ENCODE peak calls at places on chromosomes 7 and 10, in nine cellular contexts. One of them, this sample, is unnamed. For H3K4me1, the result is how much of the 10 kb centered on the place peaks cover.

GRCh38 chr10:91711885-91712284 is 79.0 kb upstream of the PPP1R3C start:
- DNase-seq in HepG2: no peak
- DNase-seq in CD8-positive, alpha-beta T cell: no peak
- DNase-seq in sigmoid colon: no peak
- DNase-seq in OCI-LY7: no peak
- DNase-seq in neuronal stem cell: no peak
- DNase-seq in HAP-1: no peak
- DNase-seq in left ventricle myocardium inferior: no peak
- DNase-seq in hepatocyte: no peak
- DNase-seq in this sample: no peak

GRCh38 chr10:131310054-131310903 is 1.2 kb downstream of the TCERG1L start:
- DNase-seq in HepG2: no peak
- DNase-seq in CD8-positive, alpha-beta T cell: no peak
- DNase-seq in sigmoid colon: no peak
- DNase-seq in OCI-LY7: no peak
- DNase-seq in neuronal stem cell: no peak
- DNase-seq in HAP-1: no peak
- DNase-seq in left ventricle myocardium inferior: no peak
- DNase-seq in hepatocyte: no peak
- DNase-seq in this sample: peak

GRCh38 chr10:123722351-123722750 is 56.2 kb downstream of the GPR26 start:
- DNase-seq in HepG2: no peak
- DNase-seq in CD8-positive, alpha-beta T cell: no peak
- DNase-seq in sigmoid colon: no peak
- DNase-seq in OCI-LY7: no peak
- DNase-seq in neuronal stem cell: no peak
- DNase-seq in HAP-1: no peak
- DNase-seq in left ventricle myocardium inferior: no peak
- DNase-seq in hepatocyte: no peak
- DNase-seq in this sample: no peak

GRCh38 chr10:58641095-58641531 is 128.4 kb downstream of the BICC1 start:
- DNase-seq in HepG2: peak
- DNase-seq in CD8-positive, alpha-beta T cell: no peak
- DNase-seq in sigmoid colon: no peak
- DNase-seq in OCI-LY7: no peak
- DNase-seq in neuronal stem cell: no peak
- DNase-seq in HAP-1: peak
- DNase-seq in left ventricle myocardium inferior: no peak
- DNase-seq in hepatocyte: peak
- DNase-seq in this sample: peak

GRCh38 chr10:11604742-11605650 is 6.5 kb downstream of the USP6NL start:
- DNase-seq in HepG2: no peak
- DNase-seq in CD8-positive, alpha-beta T cell: no peak
- DNase-seq in sigmoid colon: no peak
- DNase-seq in OCI-LY7: peak
- DNase-seq in neuronal stem cell: no peak
- DNase-seq in HAP-1: no peak
- DNase-seq in left ventricle myocardium inferior: no peak
- DNase-seq in hepatocyte: no peak
- DNase-seq in this sample: no peak

GRCh38 chr10:45439365-45439764 is 65.3 kb downstream of the ALOX5 start:
- DNase-seq in HepG2: no peak
- DNase-seq in CD8-positive, alpha-beta T cell: no peak
- DNase-seq in sigmoid colon: no peak
- DNase-seq in OCI-LY7: no peak
- DNase-seq in neuronal stem cell: no peak
- DNase-seq in HAP-1: no peak
- DNase-seq in left ventricle myocardium inferior: no peak
- DNase-seq in hepatocyte: no peak
- DNase-seq in this sample: no peak

GRCh38 chr10:50395279-50395678 is 144.0 kb upstream of the ASAH2 start:
- DNase-seq in HepG2: peak
- DNase-seq in CD8-positive, alpha-beta T cell: no peak
- DNase-seq in sigmoid colon: no peak
- DNase-seq in OCI-LY7: no peak
- DNase-seq in neuronal stem cell: no peak
- DNase-seq in HAP-1: no peak
- DNase-seq in left ventricle myocardium inferior: no peak
- DNase-seq in hepatocyte: peak
- DNase-seq in this sample: peak

GRCh38 chr10:69449841-69450240 is 1.4 kb upstream of the TSPAN15 start:
- DNase-seq in HepG2: peak
- DNase-seq in CD8-positive, alpha-beta T cell: peak
- DNase-seq in sigmoid colon: peak
- DNase-seq in OCI-LY7: peak
- DNase-seq in neuronal stem cell: peak
- DNase-seq in HAP-1: peak
- DNase-seq in left ventricle myocardium inferior: no peak
- DNase-seq in hepatocyte: peak
- DNase-seq in this sample: peak

GRCh38 chr10:77872151-77872946 is 54.2 kb downstream of the DLG5 start:
- DNase-seq in HepG2: no peak
- DNase-seq in CD8-positive, alpha-beta T cell: no peak
- DNase-seq in sigmoid colon: peak
- DNase-seq in OCI-LY7: no peak
- DNase-seq in neuronal stem cell: no peak
- DNase-seq in HAP-1: no peak
- DNase-seq in left ventricle myocardium inferior: no peak
- DNase-seq in hepatocyte: peak
- DNase-seq in this sample: peak

GRCh38 chr10:14905890-14906289 is 27.2 kb downstream of the SUV39H2 start:
- DNase-seq in HepG2: no peak
- DNase-seq in CD8-positive, alpha-beta T cell: no peak
- DNase-seq in sigmoid colon: no peak
- DNase-seq in OCI-LY7: no peak
- DNase-seq in neuronal stem cell: no peak
- DNase-seq in HAP-1: no peak
- DNase-seq in left ventricle myocardium inferior: no peak
- DNase-seq in hepatocyte: no peak
- DNase-seq in this sample: no peak

GRCh38 chr7:5428470-5429252 is 5.0 kb upstream of the TNRC18 start:
- DNase-seq in HepG2: peak
- DNase-seq in CD8-positive, alpha-beta T cell: no peak
- DNase-seq in sigmoid colon: peak
- DNase-seq in OCI-LY7: no peak
- DNase-seq in neuronal stem cell: no peak
- DNase-seq in HAP-1: peak
- DNase-seq in left ventricle myocardium inferior: peak
- DNase-seq in hepatocyte: peak
- DNase-seq in this sample: peak

GRCh38 chr10:47260505-47261111 is 39.4 kb upstream of the GDF10 start:
- DNase-seq in HepG2: no peak
- DNase-seq in CD8-positive, alpha-beta T cell: no peak
- DNase-seq in sigmoid colon: no peak
- DNase-seq in OCI-LY7: no peak
- DNase-seq in neuronal stem cell: no peak
- DNase-seq in HAP-1: no peak
- DNase-seq in left ventricle myocardium inferior: no peak
- DNase-seq in hepatocyte: no peak
- DNase-seq in this sample: peak

GRCh38 chr7:33854178-33854577 is 51.2 kb upstream of the BMPER start:
- DNase-seq in HepG2: no peak
- DNase-seq in CD8-positive, alpha-beta T cell: no peak
- DNase-seq in sigmoid colon: no peak
- DNase-seq in OCI-LY7: no peak
- DNase-seq in neuronal stem cell: no peak
- DNase-seq in HAP-1: no peak
- DNase-seq in left ventricle myocardium inferior: no peak
- DNase-seq in hepatocyte: no peak
- DNase-seq in this sample: peak

GRCh38 chr7:132735476-132735875 is 159.2 kb upstream of the PLXNA4 start:
- DNase-seq in HepG2: no peak
- DNase-seq in CD8-positive, alpha-beta T cell: no peak
- DNase-seq in sigmoid colon: no peak
- DNase-seq in OCI-LY7: no peak
- DNase-seq in neuronal stem cell: no peak
- DNase-seq in HAP-1: no peak
- DNase-seq in left ventricle myocardium inferior: no peak
- DNase-seq in hepatocyte: no peak
- DNase-seq in this sample: no peak

GRCh38 chr7:5712566-5712965 is 68.9 kb downstream of the RNF216 start:
- DNase-seq in HepG2: no peak
- DNase-seq in CD8-positive, alpha-beta T cell: no peak
- DNase-seq in sigmoid colon: no peak
- DNase-seq in OCI-LY7: no peak
- DNase-seq in neuronal stem cell: no peak
- DNase-seq in HAP-1: no peak
- DNase-seq in left ventricle myocardium inferior: no peak
- DNase-seq in hepatocyte: no peak
- DNase-seq in this sample: no peak

DNA sequence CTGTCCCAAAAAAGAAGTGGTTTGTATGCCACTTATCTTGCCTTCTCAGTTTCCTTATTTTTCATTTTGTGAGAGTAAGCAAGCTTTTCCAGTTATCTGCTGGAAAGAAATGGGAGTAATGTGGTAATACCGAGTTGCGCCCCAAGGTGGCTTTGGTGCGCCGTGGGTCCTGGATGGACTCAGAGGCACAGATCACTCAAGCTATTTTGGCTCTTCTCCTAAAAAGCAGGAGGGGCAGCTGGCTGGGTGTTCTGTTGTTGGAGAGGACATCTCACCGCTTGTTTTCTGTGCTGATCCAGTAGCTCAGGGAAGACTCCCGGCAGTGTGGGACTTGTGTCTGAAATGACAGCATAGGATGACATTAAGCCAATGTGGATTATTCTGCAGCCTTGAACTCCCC is 16.4 kb downstream of the PRKRIP1 start:
- DNase-seq in HepG2: no peak
- DNase-seq in CD8-positive, alpha-beta T cell: no peak
- DNase-seq in sigmoid colon: no peak
- DNase-seq in OCI-LY7: peak
- DNase-seq in neuronal stem cell: no peak
- DNase-seq in HAP-1: no peak
- DNase-seq in left ventricle myocardium inferior: peak
- DNase-seq in hepatocyte: no peak
- DNase-seq in this sample: no peak
- H3K4me1 ChIP-seq in HepG2: under half
- H3K4me1 ChIP-seq in CD8-positive, alpha-beta T cell: under half
- H3K4me1 ChIP-seq in sigmoid colon: under half
- H3K4me1 ChIP-seq in OCI-LY7: half or more
- H3K4me1 ChIP-seq in neuronal stem cell: under half
- H3K4me1 ChIP-seq in HAP-1: under half
- H3K4me1 ChIP-seq in left ventricle myocardium inferior: under half
- H3K4me1 ChIP-seq in hepatocyte: under half
- H3K4me1 ChIP-seq in this sample: under half

GRCh38 chr10:132574783-132575319 is 37.3 kb downstream of the INPP5A start:
- DNase-seq in HepG2: no peak
- DNase-seq in CD8-positive, alpha-beta T cell: no peak
- DNase-seq in sigmoid colon: peak
- DNase-seq in OCI-LY7: no peak
- DNase-seq in neuronal stem cell: no peak
- DNase-seq in HAP-1: no peak
- DNase-seq in left ventricle myocardium inferior: no peak
- DNase-seq in hepatocyte: no peak
- DNase-seq in this sample: peak
- H3K4me1 ChIP-seq in HepG2: under half
- H3K4me1 ChIP-seq in CD8-positive, alpha-beta T cell: under half
- H3K4me1 ChIP-seq in sigmoid colon: half or more
- H3K4me1 ChIP-seq in OCI-LY7: under half
- H3K4me1 ChIP-seq in neuronal stem cell: under half
- H3K4me1 ChIP-seq in HAP-1: under half
- H3K4me1 ChIP-seq in left ventricle myocardium inferior: half or more
- H3K4me1 ChIP-seq in hepatocyte: under half
- H3K4me1 ChIP-seq in this sample: under half

GRCh38 chr10:82887488-82887887 is 1012.5 kb downstream of the NRG3 start:
- DNase-seq in HepG2: no peak
- DNase-seq in CD8-positive, alpha-beta T cell: no peak
- DNase-seq in sigmoid colon: no peak
- DNase-seq in OCI-LY7: no peak
- DNase-seq in neuronal stem cell: no peak
- DNase-seq in HAP-1: no peak
- DNase-seq in left ventricle myocardium inferior: no peak
- DNase-seq in hepatocyte: no peak
- DNase-seq in this sample: no peak

GRCh38 chr10:82889703-82890102 is 1014.7 kb downstream of the NRG3 start:
- DNase-seq in HepG2: no peak
- DNase-seq in CD8-positive, alpha-beta T cell: no peak
- DNase-seq in sigmoid colon: no peak
- DNase-seq in OCI-LY7: no peak
- DNase-seq in neuronal stem cell: no peak
- DNase-seq in HAP-1: no peak
- DNase-seq in left ventricle myocardium inferior: no peak
- DNase-seq in hepatocyte: no peak
- DNase-seq in this sample: no peak

GRCh38 chr10:82888809-82889455 is 1013.9 kb downstream of the NRG3 start:
- DNase-seq in HepG2: no peak
- DNase-seq in CD8-positive, alpha-beta T cell: no peak
- DNase-seq in sigmoid colon: no peak
- DNase-seq in OCI-LY7: no peak
- DNase-seq in neuronal stem cell: peak
- DNase-seq in HAP-1: no peak
- DNase-seq in left ventricle myocardium inferior: no peak
- DNase-seq in hepatocyte: no peak
- DNase-seq in this sample: peak

DNA sequence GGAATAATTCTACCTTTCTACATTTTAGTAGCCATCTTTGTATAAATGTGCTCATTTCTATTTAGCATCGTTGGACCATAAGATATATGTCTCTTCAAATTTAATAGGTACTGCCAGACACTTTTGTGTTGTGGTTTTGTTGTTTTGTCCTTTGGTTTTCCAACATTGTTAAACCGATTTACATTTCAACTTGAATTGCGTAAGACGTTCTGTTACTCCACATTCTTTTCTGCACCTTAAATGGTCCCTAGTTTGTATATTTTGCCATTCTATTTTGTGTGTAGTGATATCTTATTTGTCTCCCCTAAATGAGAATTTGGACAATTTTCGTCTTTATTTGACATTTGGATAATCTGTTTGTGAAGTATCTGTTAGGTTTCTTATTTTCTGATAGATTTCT is 1015.6 kb downstream of the NRG3 start:
- DNase-seq in HepG2: no peak
- DNase-seq in CD8-positive, alpha-beta T cell: no peak
- DNase-seq in sigmoid colon: no peak
- DNase-seq in OCI-LY7: no peak
- DNase-seq in neuronal stem cell: no peak
- DNase-seq in HAP-1: no peak
- DNase-seq in left ventricle myocardium inferior: no peak
- DNase-seq in hepatocyte: no peak
- DNase-seq in this sample: no peak
- H3K4me1 ChIP-seq in HepG2: under half
- H3K4me1 ChIP-seq in CD8-positive, alpha-beta T cell: under half
- H3K4me1 ChIP-seq in sigmoid colon: under half
- H3K4me1 ChIP-seq in OCI-LY7: under half
- H3K4me1 ChIP-seq in neuronal stem cell: under half
- H3K4me1 ChIP-seq in HAP-1: under half
- H3K4me1 ChIP-seq in left ventricle myocardium inferior: under half
- H3K4me1 ChIP-seq in hepatocyte: under half
- H3K4me1 ChIP-seq in this sample: under half

DNA sequence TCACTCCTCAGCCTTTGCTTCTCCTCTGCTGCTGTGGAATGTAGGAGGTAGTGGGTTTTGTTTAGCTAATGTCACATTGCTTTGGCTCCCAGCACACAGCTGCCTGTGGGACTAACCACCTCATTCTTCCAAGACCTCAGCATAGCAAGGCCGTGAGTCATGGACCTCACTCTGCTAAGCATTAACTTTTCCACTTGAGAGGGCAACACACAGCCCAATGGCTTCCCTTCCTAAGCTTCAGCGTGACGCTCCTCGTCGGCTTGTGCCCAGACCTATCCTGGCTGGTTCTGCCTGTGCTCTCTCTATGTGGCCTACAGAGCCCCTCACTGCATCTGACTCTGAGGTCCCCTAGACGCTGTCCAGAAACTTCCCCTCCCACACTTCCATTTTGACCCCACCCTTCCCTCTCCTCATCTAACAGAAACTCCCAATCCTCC is 23.3 kb downstream of the MYOF start:
- DNase-seq in HepG2: peak
- DNase-seq in CD8-positive, alpha-beta T cell: no peak
- DNase-seq in sigmoid colon: peak
- DNase-seq in OCI-LY7: no peak
- DNase-seq in neuronal stem cell: no peak
- DNase-seq in HAP-1: no peak
- DNase-seq in left ventricle myocardium inferior: peak
- DNase-seq in hepatocyte: peak
- DNase-seq in this sample: peak
- H3K4me1 ChIP-seq in HepG2: under half
- H3K4me1 ChIP-seq in CD8-positive, alpha-beta T cell: under half
- H3K4me1 ChIP-seq in sigmoid colon: half or more
- H3K4me1 ChIP-seq in OCI-LY7: under half
- H3K4me1 ChIP-seq in neuronal stem cell: under half
- H3K4me1 ChIP-seq in HAP-1: under half
- H3K4me1 ChIP-seq in left ventricle myocardium inferior: under half
- H3K4me1 ChIP-seq in hepatocyte: under half
- H3K4me1 ChIP-seq in this sample: under half

This sample was measured in cardiac muscle cell.